ENCODE peak calls at places on chromosome 2, in eight cellular contexts. One of them, this sample, is unnamed. For H3K9me3, the result is how much of the 10 kb centered on the place peaks cover.

GRCh38 chr2:156883828-156884615 is 373.5 kb upstream of the GALNT5 start:
- DNase-seq in esophagus muscularis mucosa: no peak
- DNase-seq in sigmoid colon: no peak
- DNase-seq in K562: no peak
- DNase-seq in stomach: no peak
- DNase-seq in ovary: no peak
- DNase-seq in A549: peak
- DNase-seq in transverse colon: no peak
- DNase-seq in this sample: no peak

GRCh38 chr2:29033172-29033571 is 41.2 kb downstream of the PCARE start:
- DNase-seq in ovary: no peak
- DNase-seq in stomach: no peak
- DNase-seq in sigmoid colon: no peak
- DNase-seq in esophagus muscularis mucosa: no peak
- DNase-seq in A549: peak
- DNase-seq in transverse colon: no peak
- DNase-seq in K562: no peak
- DNase-seq in this sample: no peak

GRCh38 chr2:207531024-207531411 is 1.3 kb downstream of the CREB1 start:
- DNase-seq in A549: no peak
- DNase-seq in K562: no peak
- DNase-seq in sigmoid colon: no peak
- DNase-seq in transverse colon: no peak
- DNase-seq in ovary: no peak
- DNase-seq in esophagus muscularis mucosa: no peak
- DNase-seq in stomach: no peak
- DNase-seq in this sample: no peak

GRCh38 chr2:156704612-156705011 is 268.4 kb downstream of the GPD2 start:
- DNase-seq in A549: no peak
- DNase-seq in K562: no peak
- DNase-seq in sigmoid colon: peak
- DNase-seq in esophagus muscularis mucosa: no peak
- DNase-seq in stomach: no peak
- DNase-seq in transverse colon: no peak
- DNase-seq in ovary: peak
- DNase-seq in this sample: no peak

GRCh38 chr2:36607947-36608346 is 10.0 kb upstream of the FEZ2 start:
- DNase-seq in sigmoid colon: no peak
- DNase-seq in A549: no peak
- DNase-seq in transverse colon: no peak
- DNase-seq in K562: no peak
- DNase-seq in stomach: no peak
- DNase-seq in ovary: no peak
- DNase-seq in esophagus muscularis mucosa: no peak
- DNase-seq in this sample: no peak

GRCh38 chr2:143482761-143483160 is 353.5 kb downstream of the ARHGAP15 start:
- DNase-seq in esophagus muscularis mucosa: no peak
- DNase-seq in A549: no peak
- DNase-seq in sigmoid colon: no peak
- DNase-seq in stomach: no peak
- DNase-seq in ovary: no peak
- DNase-seq in transverse colon: no peak
- DNase-seq in K562: no peak
- DNase-seq in this sample: no peak

GRCh38 chr2:8456149-8457091 is 225.4 kb upstream of the ID2 start:
- DNase-seq in transverse colon: no peak
- DNase-seq in ovary: no peak
- DNase-seq in A549: no peak
- DNase-seq in K562: no peak
- DNase-seq in sigmoid colon: peak
- DNase-seq in stomach: peak
- DNase-seq in esophagus muscularis mucosa: no peak
- DNase-seq in this sample: peak

GRCh38 chr2:201833796-201834195 is 27.5 kb downstream of the CDK15 start:
- DNase-seq in stomach: no peak
- DNase-seq in sigmoid colon: no peak
- DNase-seq in ovary: no peak
- DNase-seq in transverse colon: no peak
- DNase-seq in esophagus muscularis mucosa: no peak
- DNase-seq in K562: no peak
- DNase-seq in A549: no peak
- DNase-seq in this sample: no peak

GRCh38 chr2:71610671-71611070 is 157.3 kb downstream of the DYSF start:
- DNase-seq in ovary: peak
- DNase-seq in stomach: peak
- DNase-seq in K562: no peak
- DNase-seq in transverse colon: no peak
- DNase-seq in sigmoid colon: peak
- DNase-seq in A549: no peak
- DNase-seq in esophagus muscularis mucosa: peak
- DNase-seq in this sample: peak

GRCh38 chr2:170742896-170743529 is 27.2 kb upstream of the ERICH2 start:
- DNase-seq in sigmoid colon: no peak
- DNase-seq in ovary: no peak
- DNase-seq in K562: no peak
- DNase-seq in transverse colon: no peak
- DNase-seq in A549: no peak
- DNase-seq in stomach: no peak
- DNase-seq in esophagus muscularis mucosa: peak
- DNase-seq in this sample: no peak

GRCh38 chr2:11842324-11842723 is 95.9 kb downstream of the LPIN1 start:
- DNase-seq in K562: no peak
- DNase-seq in transverse colon: no peak
- DNase-seq in A549: no peak
- DNase-seq in esophagus muscularis mucosa: no peak
- DNase-seq in stomach: peak
- DNase-seq in sigmoid colon: no peak
- DNase-seq in ovary: no peak
- DNase-seq in this sample: no peak

GRCh38 chr2:72415781-72416180 is 268.1 kb upstream of the CYP26B1 start:
- DNase-seq in sigmoid colon: no peak
- DNase-seq in K562: no peak
- DNase-seq in esophagus muscularis mucosa: no peak
- DNase-seq in stomach: no peak
- DNase-seq in transverse colon: no peak
- DNase-seq in A549: no peak
- DNase-seq in ovary: no peak
- DNase-seq in this sample: no peak

GRCh38 chr2:206873426-206873825 is 65.9 kb upstream of the CPO start:
- DNase-seq in A549: no peak
- DNase-seq in transverse colon: no peak
- DNase-seq in esophagus muscularis mucosa: no peak
- DNase-seq in stomach: no peak
- DNase-seq in ovary: no peak
- DNase-seq in sigmoid colon: no peak
- DNase-seq in K562: peak
- DNase-seq in this sample: no peak

GRCh38 chr2:26034597-26035067 is 748 bp downstream of the RAB10 start:
- DNase-seq in sigmoid colon: no peak
- DNase-seq in K562: peak
- DNase-seq in transverse colon: no peak
- DNase-seq in ovary: no peak
- DNase-seq in esophagus muscularis mucosa: no peak
- DNase-seq in A549: no peak
- DNase-seq in stomach: no peak
- DNase-seq in this sample: no peak

GRCh38 chr2:162200636-162201035 is 42.6 kb downstream of the FAP start:
- DNase-seq in ovary: no peak
- DNase-seq in sigmoid colon: no peak
- DNase-seq in esophagus muscularis mucosa: no peak
- DNase-seq in K562: no peak
- DNase-seq in stomach: no peak
- DNase-seq in transverse colon: no peak
- DNase-seq in A549: no peak
- DNase-seq in this sample: no peak

GRCh38 chr2:83705146-83705545 is 753.9 kb downstream of the SUCLG1 start:
- DNase-seq in sigmoid colon: no peak
- DNase-seq in K562: no peak
- DNase-seq in esophagus muscularis mucosa: no peak
- DNase-seq in stomach: no peak
- DNase-seq in ovary: no peak
- DNase-seq in transverse colon: no peak
- DNase-seq in A549: no peak
- DNase-seq in this sample: no peak

DNA sequence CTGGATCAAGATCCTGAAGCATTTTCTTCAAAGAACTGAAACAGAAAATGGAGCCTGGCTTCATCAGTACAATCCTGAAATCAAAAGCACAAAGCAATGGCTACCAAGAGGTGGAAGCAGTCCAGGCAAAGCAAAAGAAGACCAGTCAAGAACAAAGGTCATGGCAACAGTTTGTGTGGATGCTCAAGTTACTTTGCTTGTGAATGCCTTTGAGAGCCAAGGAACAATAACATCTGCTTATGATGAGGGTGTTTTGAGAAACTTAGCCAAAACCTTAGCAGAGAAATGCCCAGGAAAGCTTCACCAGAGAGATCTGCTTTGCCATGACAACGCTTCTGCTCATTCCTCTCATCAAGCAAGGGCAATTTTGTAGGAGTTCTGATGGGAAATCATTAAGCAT is 723.1 kb downstream of the TMEM182 start:
- DNase-seq in K562: no peak
- DNase-seq in sigmoid colon: no peak
- DNase-seq in A549: no peak
- DNase-seq in stomach: no peak
- DNase-seq in ovary: no peak
- DNase-seq in esophagus muscularis mucosa: no peak
- DNase-seq in transverse colon: no peak
- DNase-seq in this sample: no peak
- H3K9me3 ChIP-seq in K562: under half
- H3K9me3 ChIP-seq in sigmoid colon: under half
- H3K9me3 ChIP-seq in A549: under half
- H3K9me3 ChIP-seq in stomach: under half
- H3K9me3 ChIP-seq in ovary: under half
- H3K9me3 ChIP-seq in esophagus muscularis mucosa: under half
- H3K9me3 ChIP-seq in transverse colon: under half
- H3K9me3 ChIP-seq in this sample: under half

GRCh38 chr2:205689837-205690236 is 7.5 kb downstream of the NRP2 start:
- DNase-seq in sigmoid colon: no peak
- DNase-seq in K562: no peak
- DNase-seq in A549: no peak
- DNase-seq in esophagus muscularis mucosa: peak
- DNase-seq in stomach: no peak
- DNase-seq in transverse colon: no peak
- DNase-seq in ovary: no peak
- DNase-seq in this sample: no peak

GRCh38 chr2:205685314-205686230 is 3.3 kb downstream of the NRP2 start:
- DNase-seq in stomach: peak
- DNase-seq in A549: peak
- DNase-seq in ovary: peak
- DNase-seq in transverse colon: no peak
- DNase-seq in esophagus muscularis mucosa: peak
- DNase-seq in sigmoid colon: peak
- DNase-seq in K562: no peak
- DNase-seq in this sample: peak

GRCh38 chr2:205687018-205687956 is 5.0 kb downstream of the NRP2 start:
- DNase-seq in esophagus muscularis mucosa: peak
- DNase-seq in transverse colon: no peak
- DNase-seq in A549: no peak
- DNase-seq in K562: no peak
- DNase-seq in ovary: no peak
- DNase-seq in stomach: no peak
- DNase-seq in sigmoid colon: peak
- DNase-seq in this sample: peak

GRCh38 chr2:205686231-205687017 is 4.1 kb downstream of the NRP2 start:
- DNase-seq in sigmoid colon: peak
- DNase-seq in ovary: no peak
- DNase-seq in A549: no peak
- DNase-seq in stomach: no peak
- DNase-seq in K562: no peak
- DNase-seq in esophagus muscularis mucosa: peak
- DNase-seq in transverse colon: no peak
- DNase-seq in this sample: peak

DNA sequence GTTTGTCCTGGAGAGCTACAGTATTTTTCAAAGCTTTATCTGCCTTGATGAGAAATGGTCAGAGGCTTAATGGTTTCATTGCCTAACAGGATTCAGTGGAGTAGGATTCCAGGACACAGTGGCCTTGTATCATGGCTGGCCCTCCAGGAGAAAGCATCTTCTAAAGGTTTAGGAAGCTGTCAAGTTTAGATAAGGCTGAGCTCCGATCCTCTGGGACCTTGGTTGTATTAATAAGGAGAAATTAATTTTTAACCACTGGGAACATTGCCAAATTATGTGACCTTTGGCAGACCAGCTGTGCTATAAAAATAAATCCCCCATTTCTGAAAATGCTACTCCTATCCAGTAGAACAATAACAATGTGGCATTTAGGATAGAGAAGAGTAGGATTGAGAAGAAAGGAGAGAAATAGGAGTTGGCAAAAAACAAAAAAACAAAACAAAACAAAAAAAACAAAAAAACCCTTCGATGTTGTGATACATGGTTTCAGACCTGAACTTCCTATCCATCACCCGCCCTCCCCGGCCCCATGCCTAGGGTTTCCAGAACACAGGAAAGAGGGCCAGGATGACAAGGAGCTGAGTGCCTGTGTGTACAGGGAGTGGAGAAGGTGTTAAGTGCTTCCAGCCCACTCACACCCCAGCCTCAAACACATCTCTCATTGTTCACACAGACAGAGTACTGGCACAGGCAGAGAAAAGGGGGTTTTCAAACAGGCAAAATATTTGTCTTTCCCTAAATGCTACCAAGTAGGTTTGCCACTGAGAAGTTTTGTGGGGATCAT is 6.3 kb downstream of the NRP2 start:
- DNase-seq in A549: no peak
- DNase-seq in ovary: no peak
- DNase-seq in K562: no peak
- DNase-seq in stomach: no peak
- DNase-seq in transverse colon: no peak
- DNase-seq in esophagus muscularis mucosa: peak
- DNase-seq in sigmoid colon: peak
- DNase-seq in this sample: no peak
- TF ChIP-seq EP300 in A549: no peak
- TF ChIP-seq EP300 in ovary: no peak
- TF ChIP-seq EP300 in K562: no peak
- TF ChIP-seq EP300 in stomach: no peak
- TF ChIP-seq EP300 in transverse colon: no peak
- TF ChIP-seq EP300 in esophagus muscularis mucosa: no peak
- TF ChIP-seq EP300 in sigmoid colon: no peak
- TF ChIP-seq EP300 in this sample: no peak

GRCh38 chr2:168378960-168379669 is 77.0 kb upstream of the CERS6 start:
- DNase-seq in K562: no peak
- DNase-seq in sigmoid colon: no peak
- DNase-seq in transverse colon: no peak
- DNase-seq in stomach: no peak
- DNase-seq in A549: no peak
- DNase-seq in ovary: no peak
- DNase-seq in esophagus muscularis mucosa: no peak
- DNase-seq in this sample: no peak
- H3K4me3 ChIP-seq in K562: no peak
- H3K4me3 ChIP-seq in sigmoid colon: no peak
- H3K4me3 ChIP-seq in transverse colon: no peak
- H3K4me3 ChIP-seq in stomach: no peak
- H3K4me3 ChIP-seq in A549: no peak
- H3K4me3 ChIP-seq in ovary: no peak
- H3K4me3 ChIP-seq in esophagus muscularis mucosa: no peak
- H3K4me3 ChIP-seq in this sample: no peak

DNA sequence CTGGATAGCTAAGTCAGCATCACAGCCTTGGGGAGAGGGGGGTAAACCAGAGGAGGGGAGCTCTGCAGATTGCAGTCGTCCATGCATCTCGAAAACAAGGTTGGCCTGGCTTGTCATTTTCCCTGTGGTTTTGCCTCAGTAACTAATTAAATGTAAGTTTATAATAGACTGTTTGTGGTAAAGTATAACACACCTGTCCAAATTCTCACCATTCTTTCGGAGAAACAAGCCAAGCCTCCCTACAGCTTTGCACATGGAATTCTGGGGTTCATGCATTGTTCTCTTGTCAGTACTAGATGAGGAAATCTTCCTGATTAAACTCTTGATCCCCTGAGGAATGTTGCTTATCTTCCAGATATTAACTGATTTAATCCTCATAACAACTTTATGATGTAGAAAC is 1065.2 kb upstream of the FAM98A start:
- DNase-seq in stomach: no peak
- DNase-seq in esophagus muscularis mucosa: no peak
- DNase-seq in transverse colon: no peak
- DNase-seq in ovary: no peak
- DNase-seq in A549: no peak
- DNase-seq in K562: no peak
- DNase-seq in sigmoid colon: no peak
- DNase-seq in this sample: no peak
- H3K9me3 ChIP-seq in stomach: under half
- H3K9me3 ChIP-seq in esophagus muscularis mucosa: under half
- H3K9me3 ChIP-seq in transverse colon: under half
- H3K9me3 ChIP-seq in ovary: under half
- H3K9me3 ChIP-seq in A549: under half
- H3K9me3 ChIP-seq in K562: under half
- H3K9me3 ChIP-seq in sigmoid colon: under half
- H3K9me3 ChIP-seq in this sample: under half